ENCODE peak calls at places on chromosomes 6 and 20, in four cellular contexts. Q is HCT116, C is K562, H is HepG2. M is an unnamed sample.

GRCh38 chr20:52847029-52847660 is 125.0 kb upstream of the TSHZ2 start:
- DNase-seq in C (no peak), Q (no peak), H (no peak), M (no peak)

GRCh38 chr20:37351689-37352610 is 6.0 kb downstream of the SRC start:
- DNase-seq in Q (no peak), C (no peak), H (no peak), M (no peak)

GRCh38 chr6:163955752-163956151 is 541.2 kb downstream of the QKI start:
- DNase-seq in C (no peak), H (no peak), Q (no peak), M (no peak)

GRCh38 chr20:51412333-51412761 is 130.2 kb downstream of the NFATC2 start:
- DNase-seq in Q (no peak), C (no peak), H (no peak), M (no peak)

GRCh38 chr6:149985506-149985937 is 21.8 kb downstream of the ULBP1 start:
- DNase-seq in H (no peak), Q (no peak), C (no peak), M (no peak)

GRCh38 chr20:58547527-58548475 is 32.6 kb upstream of the APCDD1L start:
- DNase-seq in H (no peak), C (no peak), Q (no peak), M (no peak)

GRCh38 chr20:36483205-36483918 is 58.0 kb upstream of the MYL9 start:
- DNase-seq in Q (no peak), C (no peak), H (no peak), M (no peak)

GRCh38 chr6:16446241-16446640 is 207.9 kb downstream of the GMPR start:
- DNase-seq in C (no peak), Q (no peak), H (no peak), M (no peak)

GRCh38 chr6:20279051-20279450 is 66.8 kb upstream of the MBOAT1 start:
- DNase-seq in Q (no peak), C (no peak), H (no peak), M (no peak)

GRCh38 chr6:17885079-17885478 is 102.4 kb downstream of the KIF13A start:
- DNase-seq in C (no peak), H (no peak), Q (no peak), M (no peak)

GRCh38 chr6:21431526-21431925 is 162.0 kb upstream of the SOX4 start:
- DNase-seq in C (no peak), H (no peak), Q (no peak), M (no peak)

GRCh38 chr20:16267526-16267925 is 305.7 kb downstream of the KIF16B start:
- DNase-seq in H (no peak), Q (no peak), C (no peak), M (no peak)

GRCh38 chr6:90494067-90494773 is 92.7 kb downstream of the MAP3K7 start:
- DNase-seq in Q (no peak), H (no peak), C (no peak), M (no peak)
- TF ChIP-seq TCF7L2 in Q (no peak), H (no peak), C (no peak), M (no peak)

DNA sequence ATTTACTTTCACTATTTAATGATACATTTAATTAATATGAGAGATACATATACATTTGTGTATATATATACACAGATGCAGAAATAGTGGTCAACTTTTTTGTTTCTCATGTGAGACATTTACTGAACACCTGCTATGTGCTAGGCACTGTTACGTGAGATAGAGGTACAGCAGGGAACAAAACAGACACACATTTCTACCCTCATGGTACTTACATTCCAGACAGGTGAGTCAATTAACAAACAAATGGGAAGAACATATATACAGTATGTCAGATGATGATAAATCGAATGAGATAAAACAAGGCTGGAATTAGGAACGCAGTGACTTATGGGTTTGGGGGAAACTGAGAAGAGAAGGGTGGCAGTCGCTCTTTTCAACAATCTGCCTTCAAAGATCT is 5.1 kb downstream of the TFB1M start:
- DNase-seq in C (no peak), Q (no peak), H (peak; percentile 44), M (no peak)
- TF ChIP-seq REST in C (no peak), Q (no peak), H (no peak), M (no peak)

GRCh38 chr20:33372993-33373441 is 28.3 kb downstream of the CDK5RAP1 start:
- DNase-seq in C (no peak), H (peak; percentile 24), Q (no peak), M (no peak)
- H3K4me3 ChIP-seq in C (no peak overlapping the region), H (no peak overlapping the region), Q (no peak overlapping the region), M (no peak overlapping the region)

GRCh38 chr6:36984581-36985383 is 1.2 kb downstream of the MTCH1 start:
- DNase-seq in H (no peak), C (peak; percentile 62), Q (peak; percentile 19), M (no peak)
- TF ChIP-seq TCF7L2 in H (no peak), C (no peak), Q (no peak), M (no peak)

GRCh38 chr6:111824608-111825337 is 48.5 kb downstream of the FYN start:
- DNase-seq in Q (no peak), H (no peak), C (no peak), M (no peak)
- TF ChIP-seq REST in Q (no peak), H (no peak), C (no peak), M (no peak)

DNA sequence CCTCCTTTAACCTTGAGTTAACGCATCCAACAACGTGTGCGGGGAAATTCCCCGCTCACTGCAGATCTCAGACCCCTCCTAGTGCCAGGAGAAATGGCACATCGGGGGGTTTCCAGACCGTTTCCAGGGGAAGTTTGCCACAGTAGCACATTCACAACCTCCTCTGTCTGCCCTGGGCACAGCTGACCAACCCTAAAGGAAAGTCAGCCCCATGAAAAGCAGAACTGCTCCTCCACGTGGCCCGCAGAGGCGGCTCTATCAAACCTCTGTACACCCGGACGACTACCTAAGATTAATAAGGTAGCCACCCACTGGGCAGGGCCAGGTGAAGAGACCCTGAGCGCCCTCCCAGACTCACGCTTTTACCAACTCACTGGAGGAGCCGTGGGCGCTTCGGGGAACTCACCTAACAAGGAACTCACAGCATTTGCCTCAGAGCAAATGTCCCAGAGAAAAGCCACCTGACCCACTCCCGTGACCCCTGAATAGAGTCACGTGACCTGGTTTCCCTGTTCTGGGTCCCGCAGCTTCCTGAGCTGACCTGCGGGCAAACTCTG is 93.1 kb downstream of the PRND start:
- DNase-seq in H (no peak), Q (no peak), C (no peak), M (no peak)
- H3K4me3 ChIP-seq in H (no peak overlapping the region), Q (no peak overlapping the region), C (no peak overlapping the region), M (no peak overlapping the region)

M was measured in Panc1.